ENCODE peak calls at places on chromosomes 11 and 22, in ten cellular contexts. Y is upper lobe of right lung, G is mammary epithelial cell, X is right lobe of liver, J is mucosa of descending colon, K is astrocyte of the spinal cord, E is ovary, L is psoas muscle, V is NB4, O is choroid plexus epithelial cell. W is an unnamed sample.
A peak's percentile ranks its signal among the peaks of the same experiment; 100 is the strongest.

GRCh38 chr11:85385561-85385960 is 241.6 kb downstream of the DLG2 start:
- DNase-seq in Y (no peak), G (no peak), X (no peak), J (no peak), K (no peak), E (no peak), L (no peak), V (no peak), O (no peak), W (no peak)

GRCh38 chr11:71251761-71252433 is 480 bp downstream of the SHANK2 start:
- DNase-seq in Y (peak; percentile 77), G (no peak), X (peak; percentile 61), J (peak; percentile 71), K (no peak), E (no peak), L (no peak), V (peak; percentile 69), O (no peak), W (no peak)

GRCh38 chr22:43891360-43892182 is at the start of gene PNPLA5:
- DNase-seq in Y (peak; percentile 68), G (no peak), X (no peak), J (no peak), K (no peak), E (no peak), L (peak; percentile 40), V (no peak), O (peak; percentile 9), W (no peak)

GRCh38 chr11:131663403-131664200 is 293.2 kb downstream of the NTM start:
- DNase-seq in Y (no peak), G (no peak), X (no peak), J (no peak), K (no peak), E (no peak), L (no peak), V (no peak), O (no peak), W (no peak)

GRCh38 chr22:30822216-30823014 is 127.7 kb downstream of the OSBP2 start:
- DNase-seq in Y (peak; percentile 49), G (no peak), X (no peak), J (no peak), K (no peak), E (no peak), L (no peak), V (no peak), O (no peak), W (no peak)

GRCh38 chr11:34243620-34244493 is 114.0 kb downstream of the ABTB2 start:
- DNase-seq in Y (no peak), G (peak; percentile 92), X (peak; percentile 52), J (peak; percentile 71), K (peak; percentile 68), E (no peak), L (no peak), V (no peak), O (peak; percentile 75), W (peak; percentile 74)

GRCh38 chr11:107969219-107969618 is 39.5 kb upstream of the CUL5 start:
- DNase-seq in Y (no peak), G (no peak), X (no peak), J (no peak), K (no peak), E (no peak), L (no peak), V (no peak), O (peak; percentile 12), W (no peak)

GRCh38 chr11:8109675-8110074 is 28.7 kb downstream of the TUB start:
- DNase-seq in Y (no peak), G (no peak), X (no peak), J (no peak), K (no peak), E (no peak), L (no peak), V (no peak), O (no peak), W (no peak)

DNA sequence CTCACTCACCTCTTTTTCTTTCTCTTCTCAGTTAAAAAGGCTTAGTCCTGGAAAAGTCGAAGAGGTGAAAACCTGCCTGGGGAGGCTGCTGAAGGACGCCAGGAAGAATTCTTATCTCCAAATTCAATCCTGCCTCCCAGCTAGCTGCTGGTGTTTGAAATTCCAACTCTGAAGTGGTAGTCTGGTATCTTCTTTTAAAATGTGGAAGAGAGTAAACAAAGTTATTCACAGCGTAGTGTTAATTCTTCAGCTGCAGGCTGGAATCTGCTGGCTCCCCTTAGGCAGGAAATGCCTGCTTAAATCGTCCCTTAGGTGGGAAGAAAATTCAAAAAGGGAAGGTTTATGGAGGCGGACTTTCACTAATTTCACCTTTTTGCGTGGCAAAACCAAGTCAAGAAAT is 439.0 kb upstream of the CCDC90B start:
- DNase-seq in Y (no peak), G (no peak), X (no peak), J (no peak), K (no peak), E (no peak), L (no peak), V (no peak), O (no peak), W (no peak)
- H3K4me3 ChIP-seq in Y (peak overlapping the region; percentile 46), G (no peak overlapping the region), X (no peak overlapping the region), J (no peak overlapping the region), K (no peak overlapping the region), E (peak overlapping the region; percentile 36), L (peak overlapping the region; percentile 51), V (no peak overlapping the region), O (no peak overlapping the region), W (no peak overlapping the region)

GRCh38 chr11:126438691-126439090 is 83.2 kb downstream of the ST3GAL4 start:
- DNase-seq in Y (no peak), G (no peak), X (no peak), J (no peak), K (no peak), E (no peak), L (no peak), V (peak; percentile 78), O (no peak), W (no peak)

GRCh38 chr11:126440276-126440675 is 84.8 kb downstream of the ST3GAL4 start:
- DNase-seq in Y (no peak), G (no peak), X (no peak), J (no peak), K (no peak), E (no peak), L (no peak), V (peak; percentile 66), O (no peak), W (no peak)

GRCh38 chr11:126443120-126443519 is 87.6 kb downstream of the ST3GAL4 start:
- DNase-seq in Y (no peak), G (no peak), X (no peak), J (no peak), K (no peak), E (no peak), L (no peak), V (no peak), O (no peak), W (no peak)

GRCh38 chr11:126442523-126442922 is 87.0 kb downstream of the ST3GAL4 start:
- DNase-seq in Y (no peak), G (no peak), X (no peak), J (no peak), K (no peak), E (no peak), L (no peak), V (no peak), O (no peak), W (no peak)

DNA sequence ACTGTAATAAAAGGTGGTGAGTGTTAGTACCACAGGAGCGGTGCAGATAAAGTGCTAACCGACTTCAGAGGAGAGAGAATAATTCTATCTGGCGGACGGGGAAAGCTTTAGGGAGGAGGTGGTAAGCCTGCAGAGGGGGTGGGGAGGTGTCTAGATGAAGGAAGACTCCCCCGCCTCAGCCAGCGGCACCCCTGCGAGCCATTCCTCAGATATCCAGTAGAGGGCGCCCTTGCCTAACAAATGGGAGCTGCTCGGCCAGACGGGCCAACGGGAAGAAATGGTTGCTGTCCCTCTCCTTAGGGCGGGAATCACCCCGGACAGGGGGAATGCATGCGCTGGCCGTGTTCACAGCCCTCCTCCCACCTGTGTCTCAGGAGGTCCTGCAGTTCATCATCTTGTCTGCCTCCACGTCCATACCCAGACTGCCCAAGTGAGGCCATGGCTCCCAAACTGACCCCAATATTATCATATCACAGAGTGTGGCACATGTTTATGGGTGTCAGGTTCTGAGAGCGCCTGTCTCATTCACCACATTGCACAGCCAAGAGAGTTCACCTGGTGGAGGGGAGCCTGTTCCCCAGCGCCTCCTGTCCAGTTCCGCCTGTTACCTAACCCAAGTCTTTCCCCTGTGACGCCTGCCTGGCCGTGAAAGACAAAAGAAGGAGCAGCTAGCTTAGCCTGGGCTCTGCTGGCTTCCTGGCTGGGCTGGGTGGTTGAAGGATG is 85.5 kb downstream of the ST3GAL4 start:
- DNase-seq in Y (peak; percentile 86), G (peak; percentile 49), X (peak; percentile 74), J (peak; percentile 85), K (peak; percentile 68), E (peak; percentile 84), L (peak; percentile 86), V (peak; percentile 96), O (peak; percentile 77), W (peak; percentile 78)
- TF ChIP-seq CTCF in Y (peak; percentile 99), G (peak; percentile 87), X (peak; percentile 97), J (peak; percentile 86), K (peak; percentile 86), E (peak; percentile 94), L (peak; percentile 97), V (peak; percentile 81), O (peak; percentile 93), W (peak; percentile 82)

GRCh38 chr11:130165601-130166456 is 6.2 kb downstream of the ST14 start:
- DNase-seq in Y (no peak), G (no peak), X (no peak), J (peak; percentile 41), K (no peak), E (no peak), L (no peak), V (peak; percentile 77), O (no peak), W (no peak)

GRCh38 chr11:130162733-130163132 is 3.2 kb downstream of the ST14 start:
- DNase-seq in Y (no peak), G (peak; percentile 84), X (no peak), J (peak; percentile 56), K (no peak), E (no peak), L (no peak), V (peak; percentile 90), O (peak; percentile 51), W (no peak)

GRCh38 chr11:130161441-130161840 is 1.9 kb downstream of the ST14 start:
- DNase-seq in Y (no peak), G (no peak), X (no peak), J (peak; percentile 37), K (no peak), E (no peak), L (no peak), V (no peak), O (no peak), W (no peak)

GRCh38 chr11:130164221-130164570 is 4.6 kb downstream of the ST14 start:
- DNase-seq in Y (no peak), G (no peak), X (no peak), J (no peak), K (no peak), E (no peak), L (no peak), V (no peak), O (no peak), W (no peak)

GRCh38 chr11:130163346-130164220 is 4.0 kb downstream of the ST14 start:
- DNase-seq in Y (no peak), G (no peak), X (peak; percentile 46), J (peak; percentile 73), K (no peak), E (no peak), L (no peak), V (peak; percentile 92), O (no peak), W (no peak)
- H3K4me3 ChIP-seq in Y (no peak overlapping the region), G (no peak overlapping the region), X (peak overlapping the region; percentile 42), J (no peak overlapping the region), K (no peak overlapping the region), E (no peak overlapping the region), L (no peak overlapping the region), V (no peak overlapping the region), O (no peak overlapping the region), W (no peak overlapping the region)

DNA sequence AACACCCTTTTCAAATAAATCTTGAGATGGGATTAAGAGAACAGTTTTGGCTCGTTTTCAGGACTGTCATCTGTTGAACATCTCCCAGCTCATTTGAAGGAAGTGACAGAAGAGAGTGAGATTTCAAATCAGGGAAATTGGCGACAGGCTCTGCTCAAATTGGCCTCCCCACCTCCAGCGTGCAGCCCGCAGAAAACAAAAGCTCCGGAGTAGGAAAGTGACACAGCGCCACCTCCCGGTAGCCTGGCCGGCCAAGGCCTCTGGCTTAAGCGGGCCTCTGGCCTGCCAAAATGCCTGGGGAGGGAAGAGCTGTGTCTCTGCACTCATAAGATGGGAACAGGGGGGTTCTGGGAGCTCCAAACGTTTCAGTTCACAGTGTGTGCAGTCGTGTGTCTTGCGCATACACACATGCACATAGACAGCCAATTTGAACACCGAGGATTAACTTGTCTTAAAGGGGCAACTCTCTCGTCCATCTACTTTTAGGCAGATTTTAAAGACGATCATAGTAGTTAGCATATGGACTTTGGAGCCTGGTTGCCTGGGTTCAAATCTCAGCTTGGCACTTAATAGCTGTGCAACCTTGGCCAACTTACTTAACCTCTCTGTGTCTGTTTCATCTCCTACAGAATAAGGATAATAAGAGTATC is 132.7 kb upstream of the RCN1 start:
- DNase-seq in Y (peak; percentile 77), G (peak; percentile 37), X (peak; percentile 78), J (peak; percentile 71), K (peak; percentile 43), E (no peak), L (peak; percentile 77), V (peak; percentile 63), O (peak; percentile 63), W (peak; percentile 61)
- TF ChIP-seq CTCF in Y (peak; percentile 70), G (peak; percentile 64), X (peak; percentile 92), J (peak; percentile 55), K (peak; percentile 93), E (no peak), L (peak; percentile 46), V (peak; percentile 81), O (peak; percentile 95), W (peak; percentile 89)